ENCODE peak calls at places on chromosomes 2 and 18, in seven cellular contexts. N is stomach, S is uterus, E is IMR-90, O is dorsolateral prefrontal cortex, D is gastrocnemius medialis, L is endothelial cell of umbilical vein. U is an unnamed sample.
A peak's percentile ranks its signal among the peaks of the same experiment; 100 is the strongest.

GRCh38 chr2:14749869-14750268 is 117.4 kb downstream of the LRATD1 start:
- DNase-seq in N (no peak), O (no peak), L (no peak), D (no peak), E (peak; percentile 41), S (no peak), U (no peak)

GRCh38 chr2:202541137-202541536 is 93.6 kb upstream of the FAM117B start:
- DNase-seq in S (no peak), O (no peak), D (no peak), N (peak; percentile 34), L (peak; percentile 23), E (no peak), U (no peak)

GRCh38 chr2:172698041-172698863 is 37.4 kb upstream of the RAPGEF4 start:
- DNase-seq in E (peak; percentile 97), N (no peak), S (no peak), O (no peak), L (peak; percentile 74), D (no peak), U (no peak)

GRCh38 chr2:9972621-9973445 is 21.3 kb downstream of the GRHL1 start:
- DNase-seq in E (peak; percentile 74), O (no peak), N (peak; percentile 69), D (no peak), L (peak; percentile 28), S (no peak), U (no peak)

GRCh38 chr2:234770081-234770506 is 181.7 kb upstream of the SH3BP4 start:
- DNase-seq in L (no peak), O (no peak), E (peak; percentile 72), N (no peak), D (no peak), S (no peak), U (no peak)

GRCh38 chr2:82985572-82986197 is 1473.4 kb downstream of the SUCLG1 start:
- DNase-seq in N (no peak), D (no peak), E (no peak), O (no peak), L (no peak), S (no peak), U (no peak)

GRCh38 chr2:84815146-84815545 is 65.7 kb downstream of the TRABD2A start:
- DNase-seq in E (peak; percentile 70), S (no peak), N (no peak), O (no peak), L (no peak), D (no peak), U (no peak)

GRCh38 chr2:26052731-26053130 is 18.8 kb downstream of the RAB10 start:
- DNase-seq in L (no peak), S (no peak), D (no peak), E (no peak), O (no peak), N (no peak), U (no peak)

GRCh38 chr2:217993817-217994459 is 8.9 kb downstream of the TNS1 start:
- DNase-seq in N (peak; percentile 78), S (peak; percentile 69), L (peak; percentile 54), E (peak; percentile 45), O (no peak), D (peak; percentile 40), U (peak; percentile 34)

GRCh38 chr2:62740221-62740620 is 34.7 kb downstream of the EHBP1 start:
- DNase-seq in E (no peak), D (no peak), N (no peak), S (no peak), O (no peak), L (no peak), U (no peak)

GRCh38 chr2:186303091-186303490 is 183.0 kb upstream of the ZC3H15 start:
- DNase-seq in D (no peak), S (no peak), E (no peak), O (no peak), N (no peak), L (no peak), U (no peak)

GRCh38 chr2:128258218-128258617 is 60.5 kb downstream of the HS6ST1 start:
- DNase-seq in N (no peak), O (no peak), D (no peak), S (no peak), L (no peak), E (no peak), U (peak; percentile 17)

GRCh38 chr2:8534729-8535397 is 147.0 kb upstream of the ID2 start:
- DNase-seq in S (peak; percentile 78), N (peak; percentile 55), E (peak; percentile 33), O (no peak), D (peak; percentile 24), L (no peak), U (no peak)

GRCh38 chr2:229431331-229431954 is 160.4 kb upstream of the PID1 start:
- DNase-seq in E (peak; percentile 57), L (peak; percentile 54), O (no peak), S (no peak), N (no peak), D (no peak), U (no peak)

GRCh38 chr18:46402945-46403344 is 254.1 kb downstream of the LOXHD1 start:
- DNase-seq in D (no peak), N (no peak), S (no peak), L (no peak), E (no peak), O (no peak), U (no peak)

GRCh38 chr2:54657664-54658083 is 65.8 kb upstream of the EML6 start:
- DNase-seq in D (peak; percentile 43), S (peak; percentile 67), L (peak; percentile 61), O (peak; percentile 66), N (peak; percentile 82), E (peak; percentile 39), U (no peak)

GRCh38 chr2:75503048-75503607 is 57.6 kb downstream of the EVA1A start:
- DNase-seq in L (peak; percentile 97), O (no peak), S (no peak), D (no peak), N (no peak), E (peak; percentile 86), U (no peak)

GRCh38 chr18:79523738-79524180 is 128.0 kb downstream of the NFATC1 start:
- DNase-seq in N (no peak), O (no peak), S (peak; percentile 15), E (no peak), D (no peak), L (no peak), U (peak; percentile 56)

GRCh38 chr2:206984206-206984605 is 44.9 kb downstream of the CPO start:
- DNase-seq in S (no peak), D (no peak), L (no peak), E (peak; percentile 79), N (no peak), O (no peak), U (no peak)

GRCh38 chr2:174870787-174871186 is 106.5 kb upstream of the CHRNA1 start:
- DNase-seq in L (no peak), S (no peak), E (no peak), D (no peak), N (no peak), O (no peak), U (no peak)

GRCh38 chr2:65228249-65228750 is 669 bp downstream of the ACTR2 start:
- DNase-seq in S (no peak), O (no peak), N (no peak), E (peak; percentile 39), D (no peak), L (peak; percentile 58), U (peak; percentile 48)

GRCh38 chr2:47043891-47044239 is 111.2 kb downstream of the STPG4 start:
- DNase-seq in E (no peak), S (no peak), O (no peak), L (no peak), N (no peak), D (no peak), U (no peak)
- H3K27ac ChIP-seq in E (peak overlapping the region; percentile 59), S (peak overlapping the region; percentile 75), O (peak overlapping the region; percentile 62), L (peak overlapping the region; percentile 97), N (peak overlapping the region; percentile 79), D (peak overlapping the region; percentile 86), U (no peak overlapping the region)

DNA sequence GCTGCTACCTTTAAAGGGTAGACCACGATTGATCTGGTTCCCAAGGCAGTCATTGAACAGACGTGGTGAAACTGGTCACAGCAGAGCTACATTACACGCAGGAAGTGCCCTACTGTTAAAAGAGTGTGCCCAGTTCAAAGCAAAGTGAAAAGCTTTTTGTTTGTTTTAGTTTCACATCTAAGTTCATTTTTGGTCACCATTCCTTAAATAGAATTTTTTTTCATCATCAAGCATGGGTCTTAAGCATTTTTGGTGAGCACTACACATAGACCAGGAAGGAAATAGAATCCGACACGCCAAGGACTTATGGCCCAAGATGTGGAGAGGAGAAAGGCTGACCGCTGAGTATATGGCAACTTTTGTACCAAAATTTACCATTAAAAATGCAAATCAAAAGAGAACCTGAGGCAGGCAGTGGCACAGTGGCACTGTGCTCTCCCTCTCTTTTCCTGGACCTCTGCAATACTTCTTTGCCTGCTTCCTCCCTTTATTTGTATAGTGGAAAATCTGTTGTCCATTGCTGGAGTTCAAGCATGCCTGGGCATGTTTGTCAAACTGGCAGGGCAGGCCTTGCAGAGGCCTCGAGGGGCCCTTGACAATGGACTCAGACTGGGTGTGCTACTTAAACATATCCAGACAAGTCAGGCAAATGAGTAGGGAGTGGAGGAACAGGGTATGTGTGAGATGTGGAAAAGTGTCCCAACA is 42.6 kb upstream of the HNRNPA3 start:
- DNase-seq in N (no peak), D (no peak), L (peak; percentile 56), O (no peak), E (no peak), S (no peak), U (no peak)
- TF ChIP-seq CTCF in N (no peak), D (no peak), L (no peak), O (no peak), E (no peak), S (no peak), U (no peak)

GRCh38 chr2:60556441-60556997 is 3.1 kb upstream of the BCL11A start:
- DNase-seq in O (no peak), L (no peak), E (no peak), D (no peak), N (no peak), S (no peak), U (no peak)

GRCh38 chr2:60554649-60555065 is 1.2 kb upstream of the BCL11A start:
- DNase-seq in N (no peak), L (no peak), D (no peak), O (no peak), S (no peak), E (no peak), U (no peak)

GRCh38 chr2:60555066-60555793 is 1.8 kb upstream of the BCL11A start:
- DNase-seq in L (peak; percentile 71), S (no peak), O (no peak), N (peak; percentile 72), E (peak; percentile 70), D (no peak), U (peak; percentile 39)

GRCh38 chr2:60556998-60557955 is 3.8 kb upstream of the BCL11A start:
- DNase-seq in S (no peak), N (no peak), E (no peak), D (no peak), O (no peak), L (no peak), U (no peak)

GRCh38 chr2:60555794-60556161 is 2.3 kb upstream of the BCL11A start:
- DNase-seq in D (no peak), N (no peak), O (no peak), S (no peak), E (no peak), L (no peak), U (no peak)
- H3K27me3 ChIP-seq in D (peaks cover 87% of the 10 kb centered on the region), N (peaks cover 3% of the 10 kb centered on the region), O (peaks cover 42% of the 10 kb centered on the region), S (peaks cover 36% of the 10 kb centered on the region), E (peaks cover 47% of the 10 kb centered on the region), L (peaks cover 42% of the 10 kb centered on the region), U (peaks cover 76% of the 10 kb centered on the region)

GRCh38 chr2:121567452-121567851 is 36.8 kb downstream of the RNU4ATAC start:
- DNase-seq in E (no peak), O (no peak), L (no peak), D (no peak), N (no peak), S (no peak), U (no peak)
- H3K27ac ChIP-seq in E (no peak overlapping the region), O (no peak overlapping the region), L (no peak overlapping the region), D (peak overlapping the region; percentile 76), N (no peak overlapping the region), S (no peak overlapping the region), U (no peak overlapping the region)